ENCODE peak calls at places on chromosome 7, in six cellular contexts. J, P, W, S, Q and T are unnamed samples.

GRCh38 chr7:940599-941408 is 13.7 kb downstream of the ADAP1 start:
- ATAC-seq in J (no peak), P (no peak), W (no peak), S (no peak), Q (peak; percentile 42), T (no peak)

GRCh38 chr7:129423700-129424410 is 10.4 kb upstream of the STRIP2 start:
- ATAC-seq in J (no peak), P (no peak), W (no peak), S (no peak), Q (no peak), T (no peak)

GRCh38 chr7:5225616-5226290 is 35.7 kb downstream of the WIPI2 start:
- ATAC-seq in J (no peak), P (no peak), W (no peak), S (no peak), Q (no peak), T (no peak)

GRCh38 chr7:158995514-158995913 is 139.2 kb downstream of the DYNC2I1 start:
- ATAC-seq in J (no peak), P (no peak), W (no peak), S (no peak), Q (no peak), T (no peak)

GRCh38 chr7:128370491-128370890 is 9.0 kb upstream of the PRRT4 start:
- ATAC-seq in J (no peak), P (no peak), W (no peak), S (no peak), Q (no peak), T (no peak)

GRCh38 chr7:20722941-20723340 is 63.7 kb downstream of the SP8 start:
- ATAC-seq in J (no peak), P (no peak), W (no peak), S (no peak), Q (no peak), T (no peak)

GRCh38 chr7:48182736-48183369 is 11.6 kb downstream of the ABCA13 start:
- ATAC-seq in J (no peak), P (no peak), W (no peak), S (no peak), Q (no peak), T (no peak)

GRCh38 chr7:23469150-23469960 is 936 bp downstream of the IGF2BP3 start:
- ATAC-seq in J (peak; percentile 6), P (peak; percentile 20), W (peak; percentile 25), S (no peak), Q (peak; percentile 10), T (peak; percentile 27)

GRCh38 chr7:100072462-100072861 is 9.1 kb downstream of the ZNF3 start:
- ATAC-seq in J (no peak), P (no peak), W (no peak), S (no peak), Q (no peak), T (no peak)

GRCh38 chr7:139061416-139061815 is 25.6 kb upstream of the ZC3HAV1L start:
- ATAC-seq in J (no peak), P (no peak), W (no peak), S (no peak), Q (peak; percentile 50), T (no peak)

GRCh38 chr7:4235596-4235995 is 446.5 kb upstream of the FOXK1 start:
- ATAC-seq in J (peak; percentile 89), P (no peak), W (no peak), S (no peak), Q (no peak), T (no peak)

GRCh38 chr7:25456467-25457171 is 228.3 kb upstream of the NPVF start:
- ATAC-seq in J (no peak), P (peak; percentile 72), W (peak; percentile 81), S (peak; percentile 69), Q (no peak), T (peak; percentile 63)

GRCh38 chr7:135784013-135784412 is 35.4 kb upstream of the FAM180A start:
- ATAC-seq in J (no peak), P (no peak), W (no peak), S (no peak), Q (no peak), T (no peak)

GRCh38 chr7:16345979-16346958 is 75.1 kb downstream of the CRPPA start:
- ATAC-seq in J (no peak), P (peak; percentile 74), W (no peak), S (peak; percentile 55), Q (no peak), T (no peak)

GRCh38 chr7:77995717-77996116 is 197.1 kb downstream of the PHTF2 start:
- ATAC-seq in J (peak; percentile 92), P (no peak), W (no peak), S (no peak), Q (no peak), T (no peak)

GRCh38 chr7:44140341-44140740 is 791 bp downstream of the MYL7 start:
- ATAC-seq in J (no peak), P (no peak), W (no peak), S (no peak), Q (no peak), T (no peak)

GRCh38 chr7:101411477-101411954 is 48.8 kb downstream of the COL26A1 start:
- ATAC-seq in J (peak; percentile 49), P (no peak), W (no peak), S (peak; percentile 21), Q (peak; percentile 30), T (no peak)